ENCODE peak calls at places on chromosome 6, in eight cellular contexts. One of them, this sample, is unnamed.

GRCh38 chr6:69719602-69720193 is 77.1 kb downstream of the LMBRD1 start:
- DNase-seq in dorsolateral prefrontal cortex: no peak
- DNase-seq in fibroblast of lung: peak; percentile 59
- DNase-seq in cardiac fibroblast: peak; percentile 53
- DNase-seq in epithelial cell of esophagus: peak; percentile 43
- DNase-seq in tibial artery: no peak
- DNase-seq in A549: peak; percentile 19
- DNase-seq in fibroblast of mammary gland: peak; percentile 42
- DNase-seq in this sample: peak; percentile 50

GRCh38 chr6:135158397-135158796 is 22.7 kb upstream of the MYB start:
- DNase-seq in dorsolateral prefrontal cortex: no peak
- DNase-seq in fibroblast of lung: no peak
- DNase-seq in cardiac fibroblast: no peak
- DNase-seq in epithelial cell of esophagus: no peak
- DNase-seq in tibial artery: no peak
- DNase-seq in A549: no peak
- DNase-seq in fibroblast of mammary gland: no peak
- DNase-seq in this sample: no peak

GRCh38 chr6:11975353-11975977 is 36.6 kb upstream of the HIVEP1 start:
- DNase-seq in dorsolateral prefrontal cortex: no peak
- DNase-seq in fibroblast of lung: no peak
- DNase-seq in cardiac fibroblast: no peak
- DNase-seq in epithelial cell of esophagus: no peak
- DNase-seq in tibial artery: no peak
- DNase-seq in A549: no peak
- DNase-seq in fibroblast of mammary gland: no peak
- DNase-seq in this sample: peak; percentile 88

GRCh38 chr6:12570461-12571030 is 146.0 kb upstream of the PHACTR1 start:
- DNase-seq in dorsolateral prefrontal cortex: peak; percentile 18
- DNase-seq in fibroblast of lung: no peak
- DNase-seq in cardiac fibroblast: peak; percentile 78
- DNase-seq in epithelial cell of esophagus: peak; percentile 68
- DNase-seq in tibial artery: no peak
- DNase-seq in A549: no peak
- DNase-seq in fibroblast of mammary gland: peak; percentile 36
- DNase-seq in this sample: no peak

GRCh38 chr6:44088827-44089590 is 38.2 kb downstream of the MRPL14 start:
- DNase-seq in dorsolateral prefrontal cortex: no peak
- DNase-seq in fibroblast of lung: no peak
- DNase-seq in cardiac fibroblast: no peak
- DNase-seq in epithelial cell of esophagus: no peak
- DNase-seq in tibial artery: no peak
- DNase-seq in A549: no peak
- DNase-seq in fibroblast of mammary gland: no peak
- DNase-seq in this sample: no peak

GRCh38 chr6:170176621-170177382 is 114.1 kb downstream of the DLL1 start:
- DNase-seq in dorsolateral prefrontal cortex: peak; percentile 15
- DNase-seq in fibroblast of lung: no peak
- DNase-seq in cardiac fibroblast: no peak
- DNase-seq in epithelial cell of esophagus: no peak
- DNase-seq in tibial artery: no peak
- DNase-seq in A549: peak; percentile 19
- DNase-seq in fibroblast of mammary gland: peak; percentile 21
- DNase-seq in this sample: no peak

GRCh38 chr6:116364361-116364760 is 6.4 kb upstream of the DSE start:
- DNase-seq in dorsolateral prefrontal cortex: no peak
- DNase-seq in fibroblast of lung: no peak
- DNase-seq in cardiac fibroblast: peak; percentile 16
- DNase-seq in epithelial cell of esophagus: no peak
- DNase-seq in tibial artery: no peak
- DNase-seq in A549: no peak
- DNase-seq in fibroblast of mammary gland: no peak
- DNase-seq in this sample: no peak

GRCh38 chr6:41551086-41551702 is 5.0 kb downstream of the FOXP4 start:
- DNase-seq in dorsolateral prefrontal cortex: no peak
- DNase-seq in fibroblast of lung: no peak
- DNase-seq in cardiac fibroblast: no peak
- DNase-seq in epithelial cell of esophagus: no peak
- DNase-seq in tibial artery: no peak
- DNase-seq in A549: no peak
- DNase-seq in fibroblast of mammary gland: no peak
- DNase-seq in this sample: no peak

GRCh38 chr6:112269165-112269564 is 14.8 kb upstream of the LAMA4 start:
- DNase-seq in dorsolateral prefrontal cortex: no peak
- DNase-seq in fibroblast of lung: no peak
- DNase-seq in cardiac fibroblast: peak; percentile 76
- DNase-seq in epithelial cell of esophagus: peak; percentile 18
- DNase-seq in tibial artery: no peak
- DNase-seq in A549: no peak
- DNase-seq in fibroblast of mammary gland: peak; percentile 73
- DNase-seq in this sample: no peak

GRCh38 chr6:11925805-11926204 is 86.3 kb upstream of the HIVEP1 start:
- DNase-seq in dorsolateral prefrontal cortex: no peak
- DNase-seq in fibroblast of lung: no peak
- DNase-seq in cardiac fibroblast: no peak
- DNase-seq in epithelial cell of esophagus: no peak
- DNase-seq in tibial artery: no peak
- DNase-seq in A549: no peak
- DNase-seq in fibroblast of mammary gland: no peak
- DNase-seq in this sample: no peak

DNA sequence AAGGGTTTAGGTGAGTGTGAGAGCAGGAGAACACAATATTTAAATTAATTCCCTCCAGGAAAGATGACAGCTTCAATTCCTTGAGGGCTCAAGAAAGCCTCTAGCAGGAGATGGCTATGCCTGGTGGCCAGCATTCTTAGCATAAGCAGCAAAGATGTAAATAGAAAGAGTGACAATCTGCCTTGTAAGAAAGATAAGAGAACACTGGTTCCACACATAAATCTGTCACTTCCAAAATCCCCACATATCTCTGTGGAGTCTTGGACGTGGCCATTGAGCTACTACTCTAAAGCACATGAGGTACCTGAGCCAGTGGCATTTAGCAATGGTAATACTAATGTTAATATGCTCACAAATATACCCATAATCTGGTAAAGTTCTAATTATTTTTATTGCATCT is 29.2 kb downstream of the DEFB114 start:
- DNase-seq in dorsolateral prefrontal cortex: no peak
- DNase-seq in fibroblast of lung: no peak
- DNase-seq in cardiac fibroblast: no peak
- DNase-seq in epithelial cell of esophagus: no peak
- DNase-seq in tibial artery: no peak
- DNase-seq in A549: no peak
- DNase-seq in fibroblast of mammary gland: no peak
- DNase-seq in this sample: no peak
- TF ChIP-seq CTCF in dorsolateral prefrontal cortex: no peak
- TF ChIP-seq CTCF in fibroblast of lung: no peak
- TF ChIP-seq CTCF in cardiac fibroblast: no peak
- TF ChIP-seq CTCF in epithelial cell of esophagus: no peak
- TF ChIP-seq CTCF in tibial artery: no peak
- TF ChIP-seq CTCF in A549: no peak
- TF ChIP-seq CTCF in fibroblast of mammary gland: no peak
- TF ChIP-seq CTCF in this sample: no peak

DNA sequence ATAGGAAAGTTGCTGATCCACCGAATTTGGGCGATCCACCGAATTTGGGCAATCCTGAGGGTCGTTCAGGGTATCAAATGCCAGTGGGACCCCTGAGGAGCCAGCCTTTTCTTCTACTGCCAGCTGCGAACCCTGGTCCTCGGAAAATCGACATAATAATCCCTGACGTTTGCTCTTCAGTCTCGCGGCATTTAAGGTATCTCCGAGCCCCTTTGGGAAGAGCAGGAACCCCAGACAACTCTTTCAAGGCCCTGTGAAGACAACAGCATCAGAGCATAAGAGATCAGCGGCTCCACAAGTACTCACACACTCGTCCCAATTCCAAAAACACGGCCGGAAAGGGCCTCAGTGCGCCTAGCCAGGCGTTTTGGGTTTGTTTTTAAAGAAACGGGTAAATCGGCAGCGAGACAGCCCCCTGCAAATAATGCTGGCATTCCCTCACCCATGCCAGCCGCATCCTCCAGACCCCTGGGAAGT is 998 bp downstream of the SIM1 start:
- DNase-seq in dorsolateral prefrontal cortex: no peak
- DNase-seq in fibroblast of lung: no peak
- DNase-seq in cardiac fibroblast: no peak
- DNase-seq in epithelial cell of esophagus: no peak
- DNase-seq in tibial artery: no peak
- DNase-seq in A549: no peak
- DNase-seq in fibroblast of mammary gland: no peak
- DNase-seq in this sample: no peak
- H3K4me3 ChIP-seq in dorsolateral prefrontal cortex: no peak overlapping the region
- H3K4me3 ChIP-seq in fibroblast of lung: no peak overlapping the region
- H3K4me3 ChIP-seq in cardiac fibroblast: no peak overlapping the region
- H3K4me3 ChIP-seq in epithelial cell of esophagus: no peak overlapping the region
- H3K4me3 ChIP-seq in tibial artery: no peak overlapping the region
- H3K4me3 ChIP-seq in A549: no peak overlapping the region
- H3K4me3 ChIP-seq in fibroblast of mammary gland: peak overlapping the region; percentile 37
- H3K4me3 ChIP-seq in this sample: no peak overlapping the region

GRCh38 chr6:6332873-6333272 is 12.4 kb upstream of the F13A1 start:
- DNase-seq in dorsolateral prefrontal cortex: no peak
- DNase-seq in fibroblast of lung: no peak
- DNase-seq in cardiac fibroblast: no peak
- DNase-seq in epithelial cell of esophagus: no peak
- DNase-seq in tibial artery: no peak
- DNase-seq in A549: no peak
- DNase-seq in fibroblast of mammary gland: no peak
- DNase-seq in this sample: peak; percentile 86

GRCh38 chr6:6331393-6331792 is 10.9 kb upstream of the F13A1 start:
- DNase-seq in dorsolateral prefrontal cortex: no peak
- DNase-seq in fibroblast of lung: no peak
- DNase-seq in cardiac fibroblast: no peak
- DNase-seq in epithelial cell of esophagus: no peak
- DNase-seq in tibial artery: no peak
- DNase-seq in A549: no peak
- DNase-seq in fibroblast of mammary gland: no peak
- DNase-seq in this sample: peak; percentile 95

GRCh38 chr6:6332240-6332639 is 11.8 kb upstream of the F13A1 start:
- DNase-seq in dorsolateral prefrontal cortex: no peak
- DNase-seq in fibroblast of lung: no peak
- DNase-seq in cardiac fibroblast: no peak
- DNase-seq in epithelial cell of esophagus: no peak
- DNase-seq in tibial artery: no peak
- DNase-seq in A549: no peak
- DNase-seq in fibroblast of mammary gland: no peak
- DNase-seq in this sample: peak; percentile 92

GRCh38 chr6:6330407-6330806 is 9.9 kb upstream of the F13A1 start:
- DNase-seq in dorsolateral prefrontal cortex: no peak
- DNase-seq in fibroblast of lung: no peak
- DNase-seq in cardiac fibroblast: no peak
- DNase-seq in epithelial cell of esophagus: no peak
- DNase-seq in tibial artery: no peak
- DNase-seq in A549: no peak
- DNase-seq in fibroblast of mammary gland: no peak
- DNase-seq in this sample: peak; percentile 26

DNA sequence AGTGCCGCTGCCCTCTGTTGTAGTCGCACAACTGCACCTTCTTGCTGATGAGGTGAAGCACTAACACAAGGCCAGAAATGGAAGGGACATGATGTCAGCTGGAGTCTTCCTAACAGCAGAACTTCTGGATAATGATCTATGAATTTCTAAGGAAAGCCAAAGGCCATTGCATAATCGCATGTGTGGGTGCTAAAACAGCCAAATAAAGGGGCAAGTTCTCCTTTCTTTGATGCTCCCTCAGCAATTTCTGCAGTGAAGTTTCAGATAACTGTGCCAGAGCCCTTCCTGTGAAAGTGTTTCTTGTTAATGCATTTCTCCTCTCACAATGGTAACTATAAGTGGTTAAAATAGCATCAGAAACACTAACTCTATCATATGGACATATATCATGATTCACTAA is 8.0 kb upstream of the F13A1 start:
- DNase-seq in dorsolateral prefrontal cortex: no peak
- DNase-seq in fibroblast of lung: no peak
- DNase-seq in cardiac fibroblast: no peak
- DNase-seq in epithelial cell of esophagus: no peak
- DNase-seq in tibial artery: no peak
- DNase-seq in A549: no peak
- DNase-seq in fibroblast of mammary gland: no peak
- DNase-seq in this sample: no peak
- TF ChIP-seq CTCF in dorsolateral prefrontal cortex: no peak
- TF ChIP-seq CTCF in fibroblast of lung: no peak
- TF ChIP-seq CTCF in cardiac fibroblast: no peak
- TF ChIP-seq CTCF in epithelial cell of esophagus: no peak
- TF ChIP-seq CTCF in tibial artery: no peak
- TF ChIP-seq CTCF in A549: no peak
- TF ChIP-seq CTCF in fibroblast of mammary gland: no peak
- TF ChIP-seq CTCF in this sample: no peak

GRCh38 chr6:3261518-3261820 is 2.7 kb downstream of the PSMG4 start:
- DNase-seq in dorsolateral prefrontal cortex: no peak
- DNase-seq in fibroblast of lung: no peak
- DNase-seq in cardiac fibroblast: no peak
- DNase-seq in epithelial cell of esophagus: no peak
- DNase-seq in tibial artery: no peak
- DNase-seq in A549: no peak
- DNase-seq in fibroblast of mammary gland: no peak
- DNase-seq in this sample: no peak
- H3K4me3 ChIP-seq in dorsolateral prefrontal cortex: no peak overlapping the region
- H3K4me3 ChIP-seq in fibroblast of lung: no peak overlapping the region
- H3K4me3 ChIP-seq in cardiac fibroblast: no peak overlapping the region
- H3K4me3 ChIP-seq in epithelial cell of esophagus: no peak overlapping the region
- H3K4me3 ChIP-seq in tibial artery: no peak overlapping the region
- H3K4me3 ChIP-seq in A549: no peak overlapping the region
- H3K4me3 ChIP-seq in fibroblast of mammary gland: no peak overlapping the region
- H3K4me3 ChIP-seq in this sample: no peak overlapping the region

GRCh38 chr6:154371337-154371736 is 14.7 kb upstream of the IPCEF1 start:
- DNase-seq in dorsolateral prefrontal cortex: no peak
- DNase-seq in fibroblast of lung: no peak
- DNase-seq in cardiac fibroblast: no peak
- DNase-seq in epithelial cell of esophagus: no peak
- DNase-seq in tibial artery: no peak
- DNase-seq in A549: no peak
- DNase-seq in fibroblast of mammary gland: no peak
- DNase-seq in this sample: no peak
- TF ChIP-seq CTCF in dorsolateral prefrontal cortex: no peak
- TF ChIP-seq CTCF in fibroblast of lung: no peak
- TF ChIP-seq CTCF in cardiac fibroblast: no peak
- TF ChIP-seq CTCF in epithelial cell of esophagus: no peak
- TF ChIP-seq CTCF in tibial artery: no peak
- TF ChIP-seq CTCF in A549: no peak
- TF ChIP-seq CTCF in fibroblast of mammary gland: no peak
- TF ChIP-seq CTCF in this sample: no peak

This sample was measured in GM12865.